ENCODE peak calls at places on chromosomes 11 and 22, in four cellular contexts. H, W, Q and L are unnamed samples.

GRCh38 chr11:75445315-75445953 is 12.4 kb upstream of the KLHL35 start:
- DNase-seq in H (peak), W (peak), Q (peak), L (peak)

GRCh38 chr11:111730871-111731591 is 35.2 kb downstream of the PPP2R1B start:
- DNase-seq in H (no peak), W (no peak), Q (no peak), L (peak)

GRCh38 chr11:108891909-108892511 is 227.1 kb downstream of the DDX10 start:
- DNase-seq in H (no peak), W (no peak), Q (no peak), L (peak)

GRCh38 chr11:79414644-79415317 is 26.0 kb downstream of the TENM4 start:
- DNase-seq in H (no peak), W (no peak), Q (no peak), L (no peak)

GRCh38 chr11:115334932-115335788 is 169.1 kb downstream of the CADM1 start:
- DNase-seq in H (peak), W (no peak), Q (no peak), L (no peak)

GRCh38 chr22:25494774-25495173 is 69.7 kb upstream of the GRK3 start:
- DNase-seq in H (no peak), W (no peak), Q (no peak), L (no peak)

GRCh38 chr11:114081641-114082414 is 22.3 kb downstream of the ZBTB16 start:
- DNase-seq in H (no peak), W (no peak), Q (no peak), L (no peak)

GRCh38 chr11:30125461-30125860 is 105.4 kb upstream of the FSHB start:
- DNase-seq in H (no peak), W (no peak), Q (no peak), L (no peak)

GRCh38 chr11:116830184-116830912 is 641 bp downstream of the APOC3 start:
- DNase-seq in H (no peak), W (no peak), Q (no peak), L (no peak)

GRCh38 chr22:46180370-46181137 is 30.2 kb downstream of the PPARA start:
- DNase-seq in H (no peak), W (no peak), Q (no peak), L (no peak)

GRCh38 chr22:44543781-44544181 is 45.7 kb upstream of the RTL6 start:
- DNase-seq in H (no peak), W (no peak), Q (no peak), L (no peak)

GRCh38 chr22:47012589-47013365 is 250.3 kb downstream of the TBC1D22A start:
- DNase-seq in H (no peak), W (no peak), Q (no peak), L (peak)

GRCh38 chr22:36405671-36406070 is 17.9 kb upstream of the MYH9 start:
- DNase-seq in H (no peak), W (no peak), Q (no peak), L (peak)

GRCh38 chr11:7332962-7333361 is 81.3 kb downstream of the SYT9 start:
- DNase-seq in H (no peak), W (no peak), Q (no peak), L (no peak)

GRCh38 chr11:79237676-79238075 is 203.2 kb downstream of the TENM4 start:
- DNase-seq in H (no peak), W (no peak), Q (no peak), L (no peak)

GRCh38 chr11:19633276-19633675 is 79.4 kb upstream of the NAV2 start:
- DNase-seq in H (no peak), W (no peak), Q (no peak), L (no peak)

GRCh38 chr11:130640526-130640925 is 192.1 kb downstream of the ADAMTS15 start:
- DNase-seq in H (no peak), W (no peak), Q (no peak), L (no peak)

GRCh38 chr11:1482581-1483444 is 3.8 kb downstream of the MOB2 start:
- DNase-seq in H (no peak), W (no peak), Q (no peak), L (no peak)

GRCh38 chr11:75263944-75264349 is 23.4 kb downstream of the TPBGL start:
- DNase-seq in H (no peak), W (no peak), Q (no peak), L (no peak)

GRCh38 chr22:32796865-32797573 is 4.5 kb upstream of the TIMP3 start:
- DNase-seq in H (peak), W (peak), Q (peak), L (no peak)

GRCh38 chr22:33076368-33076767 is 18.2 kb upstream of the SYN3 start:
- DNase-seq in H (no peak), W (no peak), Q (no peak), L (no peak)

GRCh38 chr11:73320786-73321325 is 12.8 kb downstream of the ARHGEF17 start:
- DNase-seq in H (no peak), W (no peak), Q (no peak), L (no peak)

GRCh38 chr11:66124564-66124963 is 54.5 kb downstream of the PACS1 start:
- DNase-seq in H (no peak), W (no peak), Q (no peak), L (no peak)